ENCODE peak calls at places on chromosomes 13 and 19, in five cellular contexts. C is AG04450, I is mucosa of descending colon, O is heart left ventricle, N is fibroblast of the aortic adventitia. Y is an unnamed sample.

GRCh38 chr13:107867701-107868661 is 347.4 kb downstream of the LIG4 start:
- DNase-seq in C (no peak), I (no peak), O (peak; percentile 24), N (peak; percentile 17), Y (peak; percentile 39)

GRCh38 chr19:48271531-48272151 is 1.8 kb downstream of the ZNF114 start:
- DNase-seq in C (no peak), I (peak; percentile 59), O (peak; percentile 42), N (peak; percentile 50), Y (peak; percentile 51)

GRCh38 chr19:16036397-16036925 is 39.8 kb upstream of the TPM4 start:
- DNase-seq in C (no peak), I (no peak), O (no peak), N (no peak), Y (no peak)

GRCh38 chr19:54451331-54451871 is 2.4 kb downstream of the LENG8 start:
- DNase-seq in C (no peak), I (peak; percentile 55), O (no peak), N (no peak), Y (no peak)

GRCh38 chr13:99178636-99179035 is 22.0 kb upstream of the UBAC2 start:
- DNase-seq in C (no peak), I (no peak), O (no peak), N (no peak), Y (peak; percentile 26)

GRCh38 chr19:8367327-8368001 is 3.5 kb downstream of the ANGPTL4 start:
- DNase-seq in C (peak; percentile 96), I (peak; percentile 83), O (peak; percentile 88), N (peak; percentile 94), Y (peak; percentile 99)

GRCh38 chr19:40614595-40615411 is 13.6 kb downstream of the LTBP4 start:
- DNase-seq in C (peak; percentile 96), I (peak; percentile 91), O (peak; percentile 84), N (peak; percentile 95), Y (peak; percentile 98)

GRCh38 chr13:81927347-81927746 is 1586.4 kb upstream of the SPRY2 start:
- DNase-seq in C (no peak), I (no peak), O (no peak), N (no peak), Y (no peak)

GRCh38 chr19:38932425-38933179 is 1.9 kb downstream of the MRPS12 start:
- DNase-seq in C (no peak), I (peak; percentile 63), O (no peak), N (peak; percentile 44), Y (peak; percentile 68)

GRCh38 chr13:94712812-94713555 is 639 bp upstream of the SOX21 start:
- DNase-seq in C (no peak), I (peak; percentile 34), O (no peak), N (peak; percentile 35), Y (peak; percentile 65)

GRCh38 chr13:21310220-21310619 is 133.8 kb downstream of the MRPL57 start:
- DNase-seq in C (no peak), I (no peak), O (no peak), N (no peak), Y (no peak)

GRCh38 chr19:13038306-13039210 is 43.3 kb downstream of the NFIX start:
- DNase-seq in C (no peak), I (no peak), O (no peak), N (no peak), Y (no peak)
- TF ChIP-seq CTCF in C (no peak), I (no peak), O (no peak), N (no peak), Y (no peak)

GRCh38 chr13:54592201-54592600 is 1563.6 kb downstream of the OLFM4 start:
- DNase-seq in C (no peak), I (no peak), O (no peak), N (no peak), Y (no peak)
- H3K4me3 ChIP-seq in C (no peak overlapping the region), I (no peak overlapping the region), O (no peak overlapping the region), N (no peak overlapping the region), Y (no peak overlapping the region)

GRCh38 chr19:9566729-9567128 is 17.6 kb downstream of the ZNF121 start:
- DNase-seq in C (no peak), I (no peak), O (no peak), N (no peak), Y (no peak)
- TF ChIP-seq CTCF in C (no peak), I (no peak), O (no peak), N (no peak), Y (no peak)

GRCh38 chr19:17953316-17953801 is 13.5 kb upstream of the KCNN1 start:
- DNase-seq in C (no peak), I (no peak), O (no peak), N (no peak), Y (no peak)
- H3K4me3 ChIP-seq in C (no peak overlapping the region), I (no peak overlapping the region), O (no peak overlapping the region), N (no peak overlapping the region), Y (no peak overlapping the region)

DNA sequence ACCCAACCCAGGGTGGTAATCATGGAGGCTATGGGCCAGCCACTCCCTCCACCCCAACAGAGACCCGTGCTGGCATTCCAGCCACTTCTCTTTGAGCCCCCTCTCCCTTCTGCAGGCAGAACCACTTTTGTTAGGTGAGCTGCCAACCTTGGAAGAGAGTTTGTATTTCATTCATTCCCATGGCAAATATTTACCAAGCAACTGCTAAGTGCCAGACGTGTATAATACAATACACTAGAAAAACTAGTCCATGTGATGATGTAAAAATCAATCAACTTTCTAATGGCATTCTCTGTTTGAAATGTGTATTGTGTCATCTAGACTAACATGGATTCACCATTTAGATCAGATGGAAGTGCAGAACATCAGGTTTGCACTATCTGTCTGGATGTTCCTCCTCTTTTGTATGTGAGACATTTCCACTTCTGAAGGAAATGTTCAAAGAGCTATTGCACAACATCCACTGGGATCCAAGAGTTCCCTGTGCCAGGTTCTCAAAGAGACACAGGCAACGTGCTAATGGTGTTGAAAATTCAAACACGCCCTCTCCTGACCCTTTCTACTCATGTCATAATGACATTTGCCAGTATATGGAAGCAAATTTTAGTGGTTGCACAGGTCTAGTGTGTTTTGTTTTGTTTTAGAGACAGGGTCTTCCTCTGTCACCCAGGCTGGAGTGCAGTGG is 5.4 kb downstream of the MLNR start:
- DNase-seq in C (no peak), I (no peak), O (no peak), N (peak; percentile 43), Y (peak; percentile 52)
- TF ChIP-seq CTCF in C (no peak), I (no peak), O (no peak), N (no peak), Y (no peak)

DNA sequence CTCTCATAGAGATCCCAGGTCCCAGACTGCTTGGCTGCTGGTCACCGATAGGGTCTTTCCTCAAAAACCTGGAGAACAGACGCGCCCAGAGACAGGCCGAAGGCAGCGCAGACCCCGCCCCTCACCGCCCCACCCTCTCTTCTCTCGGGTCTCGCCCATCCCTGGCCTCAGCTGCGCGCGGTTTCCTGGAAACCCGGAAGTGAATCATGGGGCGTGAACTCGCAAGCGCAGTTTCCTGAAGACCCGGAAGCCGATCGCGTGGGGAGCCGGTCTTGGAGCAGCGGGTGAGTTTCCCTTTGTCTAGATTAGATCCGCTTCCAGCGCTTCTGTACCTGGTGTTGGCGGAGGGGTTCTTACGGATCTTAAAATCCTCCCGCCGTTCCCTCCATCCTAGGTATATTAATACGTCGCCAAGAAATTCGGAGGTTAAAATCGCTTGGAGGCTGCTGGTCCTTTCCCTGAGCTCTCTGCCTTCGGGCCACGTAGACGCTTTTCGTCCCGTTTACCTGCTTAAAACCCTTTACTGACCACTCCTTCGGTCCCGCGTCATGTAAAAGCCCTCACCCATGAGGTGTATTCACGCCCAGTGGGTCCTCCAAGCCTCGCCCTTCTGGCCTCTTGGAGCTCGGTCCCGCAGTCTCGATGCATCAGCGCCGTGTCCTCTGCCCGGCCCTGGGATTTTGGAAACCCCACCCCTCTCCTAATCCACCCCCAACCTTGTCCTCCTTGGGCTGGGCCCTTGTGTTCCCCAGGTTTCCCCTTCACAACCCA is at the start of gene ZNF578:
- DNase-seq in C (peak; percentile 53), I (peak; percentile 72), O (peak; percentile 88), N (peak; percentile 82), Y (peak; percentile 86)
- H3K4me3 ChIP-seq in C (peak within 1 kb of the TSS; percentile 92), I (no peak within 1 kb of the TSS), O (peak within 1 kb of the TSS; percentile 62), N (peak within 1 kb of the TSS; percentile 86), Y (peak within 1 kb of the TSS; percentile 67)

GRCh38 chr13:69109891-69110525 is 997.6 kb upstream of the ATXN8OS start:
- DNase-seq in C (no peak), I (no peak), O (no peak), N (no peak), Y (no peak)

GRCh38 chr13:69107436-69107835 is 1000.2 kb upstream of the ATXN8OS start:
- DNase-seq in C (no peak), I (no peak), O (no peak), N (no peak), Y (no peak)

GRCh38 chr13:69108486-69108885 is 999.1 kb upstream of the ATXN8OS start:
- DNase-seq in C (no peak), I (no peak), O (no peak), N (no peak), Y (no peak)
- TF ChIP-seq CTCF in C (no peak), I (no peak), O (no peak), N (no peak), Y (no peak)

GRCh38 chr19:35775046-35775297 is 392 bp upstream of the ARHGAP33 start:
- DNase-seq in C (no peak), I (no peak), O (no peak), N (no peak), Y (no peak)
- H3K4me3 ChIP-seq in C (peak overlapping the region; percentile 43), I (no peak overlapping the region), O (peak overlapping the region; percentile 75), N (peak overlapping the region; percentile 55), Y (peak overlapping the region; percentile 31)

DNA sequence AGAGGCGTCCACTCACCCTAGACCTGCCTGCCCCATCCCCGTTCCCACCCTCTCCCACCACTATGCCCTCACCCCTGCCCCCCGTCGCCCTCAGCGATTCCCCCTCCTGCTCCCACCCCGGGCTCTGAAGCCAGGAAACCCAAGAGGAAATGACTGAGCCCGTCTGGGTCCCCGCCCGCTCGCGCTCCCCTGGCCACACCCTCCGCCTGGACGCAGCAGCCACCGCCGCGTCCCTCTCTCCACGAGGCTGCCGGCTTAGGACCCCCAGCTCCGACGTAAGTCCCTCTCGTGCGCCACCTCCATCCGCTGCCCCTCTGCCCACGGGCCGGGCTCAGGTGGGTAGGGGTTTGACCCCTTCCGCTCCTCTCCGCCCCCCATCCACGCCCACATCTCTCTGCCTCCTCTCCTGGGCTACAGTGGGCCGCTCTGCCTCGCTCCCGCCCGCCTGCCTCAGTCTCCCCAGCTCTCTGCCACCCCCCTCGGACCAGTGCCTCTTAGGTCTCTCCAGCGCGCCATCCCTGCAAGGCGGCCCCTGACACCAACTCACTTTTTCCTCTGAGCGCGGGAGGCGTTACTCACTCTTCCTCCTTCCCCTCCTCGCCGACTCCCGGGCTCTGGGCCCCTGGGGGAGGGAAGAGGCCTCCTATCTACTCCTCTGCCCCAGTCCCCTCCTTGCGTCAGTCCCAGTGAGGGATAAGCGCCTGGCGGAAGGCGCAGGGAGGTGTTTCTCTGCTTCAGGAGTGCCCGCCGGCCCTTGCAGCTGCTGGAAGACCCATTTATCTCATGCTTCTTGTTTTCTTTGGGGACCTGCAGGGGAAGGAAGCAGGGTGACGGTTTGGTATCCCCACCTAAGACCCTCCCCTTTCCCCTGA is at the start of gene FXYD5:
- DNase-seq in C (peak; percentile 27), I (peak; percentile 88), O (peak; percentile 83), N (peak; percentile 72), Y (peak; percentile 87)
- TF ChIP-seq CTCF in C (peak; percentile 18), I (no peak), O (no peak), N (peak; percentile 30), Y (peak; percentile 18)